ENCODE peak calls at places on chromosomes 2 and 18, in six cellular contexts. L is fibroblast of mammary gland, O is iPS-NIHi11, S is body of pancreas, B is NCI-H774, I is HCEC 1CT. Q is an unnamed sample.

GRCh38 chr2:114700440-114700839 is 258.0 kb downstream of the DPP10 start:
- DNase-seq in L (no peak), O (no peak), S (no peak), B (no peak), I (no peak), Q (no peak)

GRCh38 chr18:73923866-73924265 is 223.8 kb downstream of the FBXO15 start:
- DNase-seq in L (no peak), O (no peak), S (no peak), B (no peak), I (no peak), Q (no peak)

GRCh38 chr18:35444636-35445035 is 53.1 kb downstream of the INO80C start:
- DNase-seq in L (no peak), O (no peak), S (no peak), B (no peak), I (no peak), Q (no peak)

GRCh38 chr2:7418343-7418742 is 501.1 kb downstream of the RNF144A start:
- DNase-seq in L (no peak), O (no peak), S (peak), B (no peak), I (no peak), Q (no peak)

GRCh38 chr2:45067859-45068642 is 58.8 kb upstream of the SIX2 start:
- DNase-seq in L (peak), O (peak), S (no peak), B (no peak), I (peak), Q (no peak)

GRCh38 chr2:207681431-207681830 is 30.0 kb upstream of the CCNYL1 start:
- DNase-seq in L (no peak), O (peak), S (no peak), B (no peak), I (no peak), Q (no peak)

GRCh38 chr2:105396254-105397024 is 2.4 kb downstream of the FHL2 start:
- DNase-seq in L (peak), O (no peak), S (peak), B (no peak), I (peak), Q (no peak)

GRCh38 chr18:76615065-76615733 is 120.2 kb upstream of the ZNF516 start:
- DNase-seq in L (peak), O (no peak), S (no peak), B (no peak), I (no peak), Q (no peak)

GRCh38 chr18:58649966-58650816 is 21.1 kb upstream of the MALT1 start:
- DNase-seq in L (no peak), O (no peak), S (no peak), B (no peak), I (no peak), Q (no peak)

GRCh38 chr2:36568533-36569246 is 29.3 kb downstream of the FEZ2 start:
- DNase-seq in L (peak), O (no peak), S (no peak), B (no peak), I (peak), Q (no peak)

Q was measured in Right ventricle myocardium superior.